ENCODE peak calls at places on chromosome 2, in six cellular contexts. O is A549, W is erythroblast, E is suprapubic skin, F is thyroid gland, Y is IMR-90. H is an unnamed sample.

GRCh38 chr2:217729426-217730058 is 273.3 kb downstream of the TNS1 start:
- DNase-seq in O (no peak), W (no peak), E (no peak), F (no peak), Y (peak), H (no peak)

GRCh38 chr2:220949476-220949875 is 622.6 kb downstream of the EPHA4 start:
- DNase-seq in O (no peak), W (no peak), E (no peak), F (no peak), Y (peak), H (no peak)

GRCh38 chr2:118249970-118250369 is 161.7 kb downstream of the INSIG2 start:
- DNase-seq in O (no peak), W (no peak), E (no peak), F (no peak), Y (peak), H (no peak)

GRCh38 chr2:179861027-179861776 is at the start of gene ZNF385B:
- DNase-seq in O (no peak), W (peak), E (peak), F (peak), Y (peak), H (peak)

GRCh38 chr2:25043241-25043867 is 1.5 kb downstream of the EFR3B start:
- DNase-seq in O (peak), W (no peak), E (no peak), F (peak), Y (peak), H (peak)

GRCh38 chr2:230540332-230540731 is 124.3 kb downstream of the SP100 start:
- DNase-seq in O (no peak), W (no peak), E (no peak), F (no peak), Y (no peak), H (no peak)

GRCh38 chr2:240287496-240288086 is 147.1 kb upstream of the OTOS start:
- DNase-seq in O (no peak), W (no peak), E (no peak), F (no peak), Y (no peak), H (no peak)

GRCh38 chr2:42141687-42142475 is 27.3 kb upstream of the EML4 start:
- DNase-seq in O (peak), W (no peak), E (peak), F (peak), Y (peak), H (peak)

GRCh38 chr2:138066139-138066806 is 102.0 kb downstream of the HNMT start:
- DNase-seq in O (no peak), W (no peak), E (no peak), F (no peak), Y (no peak), H (no peak)

GRCh38 chr2:79876430-79876829 is 363.6 kb downstream of the CTNNA2 start:
- DNase-seq in O (no peak), W (no peak), E (no peak), F (no peak), Y (peak), H (no peak)

GRCh38 chr2:39487398-39488250 is 50.5 kb upstream of the MAP4K3 start:
- DNase-seq in O (no peak), W (no peak), E (no peak), F (no peak), Y (peak), H (peak)

GRCh38 chr2:168961450-168962229 is 60.5 kb downstream of the G6PC2 start:
- DNase-seq in O (peak), W (peak), E (no peak), F (peak), Y (peak), H (peak)
- TF ChIP-seq POLR2A in O (no peak), W (no peak), E (no peak), F (no peak), Y (no peak), H (no peak)

GRCh38 chr2:231709981-231710750 is 1.8 kb downstream of the PTMA start:
- DNase-seq in O (peak), W (peak), E (peak), F (peak), Y (peak), H (peak)
- TF ChIP-seq POLR2A in O (peak), W (peak), E (peak), F (peak), Y (peak), H (no peak)

GRCh38 chr2:176188218-176188968 is at the start of gene HOXD1:
- DNase-seq in O (peak), W (no peak), E (peak), F (no peak), Y (no peak), H (peak)
- TF ChIP-seq POLR2A in O (no peak), W (no peak), E (no peak), F (no peak), Y (no peak), H (peak)

DNA sequence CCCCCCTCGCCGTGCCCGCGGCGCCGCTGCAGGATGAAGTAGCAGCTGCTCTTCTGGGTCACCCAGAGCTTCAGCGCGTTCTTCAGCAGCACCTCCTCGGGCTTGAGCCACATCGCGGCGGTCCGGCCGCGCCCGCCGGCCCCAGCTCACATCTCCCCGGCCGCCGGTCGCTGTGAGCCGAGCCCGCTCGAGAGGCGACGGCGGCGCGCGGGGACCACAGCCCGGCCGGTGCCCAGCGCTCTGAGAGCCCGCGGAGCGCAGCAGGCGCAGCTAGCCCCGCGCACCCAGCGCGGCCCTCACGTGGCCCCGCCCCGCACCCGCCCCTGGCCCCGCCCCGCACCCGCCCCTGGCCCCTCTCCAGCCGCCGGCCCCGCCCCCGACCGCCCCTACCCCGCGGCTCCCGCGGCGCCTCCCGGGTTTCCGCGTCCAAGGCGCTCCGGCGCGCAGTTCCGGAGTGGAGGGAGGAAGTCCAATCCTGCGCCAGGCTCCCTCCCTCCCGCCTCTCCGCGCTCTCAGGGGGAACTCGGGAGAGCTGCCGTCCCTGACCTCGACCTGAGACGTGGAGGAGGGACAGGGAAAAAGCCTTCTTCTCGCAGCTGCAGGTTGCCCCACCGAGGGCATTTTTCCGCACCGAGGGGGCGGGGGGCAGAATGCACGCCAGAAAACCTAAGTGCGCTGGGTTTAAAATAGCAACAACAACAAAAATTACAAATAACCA is at the start of gene TBC1D8:
- DNase-seq in O (peak), W (peak), E (peak), F (peak), Y (peak), H (peak)
- TF ChIP-seq POLR2A in O (peak), W (no peak), E (peak), F (peak), Y (no peak), H (peak)

GRCh38 chr2:238397381-238397780 is 29.3 kb upstream of the ASB1 start:
- DNase-seq in O (no peak), W (no peak), E (no peak), F (no peak), Y (no peak), H (no peak)
- TF ChIP-seq POLR2A in O (no peak), W (no peak), E (no peak), F (no peak), Y (no peak), H (no peak)

DNA sequence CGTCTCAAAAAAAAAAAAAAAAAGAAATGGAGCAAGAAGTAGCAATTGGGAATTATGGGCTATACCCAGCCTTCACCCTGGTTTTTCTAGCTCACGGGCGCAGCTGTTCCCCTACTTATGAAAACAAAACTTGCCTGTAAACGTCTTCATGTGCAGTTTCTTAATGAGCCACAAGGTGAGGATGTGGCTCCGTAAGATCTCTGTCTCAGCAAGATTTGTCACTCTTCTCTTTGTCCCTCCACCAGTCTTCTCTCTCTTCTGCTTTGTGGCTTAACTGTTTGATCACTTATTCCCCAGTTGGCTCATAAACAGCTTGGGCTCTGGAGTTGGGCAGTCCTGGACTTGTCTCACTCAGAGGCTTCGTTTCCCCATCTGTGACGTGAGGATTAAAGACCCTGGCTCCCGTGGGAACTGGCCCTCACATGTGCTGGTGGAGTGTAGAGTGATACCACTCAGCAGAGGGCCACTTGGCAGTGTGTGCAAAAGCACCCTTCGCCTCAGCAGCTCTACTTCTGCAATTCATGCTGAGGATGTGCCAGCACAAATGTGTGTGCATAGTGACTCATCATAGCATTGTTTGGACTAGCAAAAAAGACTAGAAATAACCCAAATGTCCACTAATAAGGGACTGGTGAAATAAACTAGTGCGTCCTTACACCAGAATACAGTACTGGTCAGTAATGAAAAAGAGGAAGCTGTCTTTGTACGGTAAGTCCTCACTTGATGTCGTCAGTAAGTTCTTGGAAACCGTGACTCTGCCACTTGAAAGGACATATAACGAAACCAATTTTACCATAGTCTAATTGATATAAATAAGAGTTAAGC is 8.7 kb downstream of the CEP68 start:
- DNase-seq in O (peak), W (peak), E (peak), F (peak), Y (peak), H (peak)
- TF ChIP-seq POLR2A in O (no peak), W (no peak), E (no peak), F (peak), Y (peak), H (no peak)

GRCh38 chr2:159615187-159615935 is 987 bp downstream of the BAZ2B start:
- DNase-seq in O (peak), W (peak), E (peak), F (peak), Y (peak), H (peak)
- TF ChIP-seq POLR2A in O (peak), W (peak), E (peak), F (peak), Y (peak), H (peak)